ENCODE peak calls at places on chromosome 1, in five cellular contexts. One of them, this sample, is unnamed.

GRCh38 chr1:198187973-198188588 is 31.3 kb downstream of the NEK7 start:
- DNase-seq in amniotic stem cell: no peak
- DNase-seq in fibroblast of mammary gland: no peak
- DNase-seq in nephron progenitor cell: no peak
- DNase-seq in NCI-H446: no peak
- DNase-seq in this sample: no peak

GRCh38 chr1:230123280-230124186 is 56.5 kb downstream of the GALNT2 start:
- DNase-seq in amniotic stem cell: no peak
- DNase-seq in fibroblast of mammary gland: peak; percentile 90
- DNase-seq in nephron progenitor cell: no peak
- DNase-seq in NCI-H446: no peak
- DNase-seq in this sample: no peak

GRCh38 chr1:203265541-203265940 is 36.1 kb upstream of the CHIT1 start:
- DNase-seq in amniotic stem cell: no peak
- DNase-seq in fibroblast of mammary gland: no peak
- DNase-seq in nephron progenitor cell: no peak
- DNase-seq in NCI-H446: no peak
- DNase-seq in this sample: no peak

GRCh38 chr1:156858555-156858956 is 361 bp downstream of the INSRR start:
- DNase-seq in amniotic stem cell: no peak
- DNase-seq in fibroblast of mammary gland: no peak
- DNase-seq in nephron progenitor cell: no peak
- DNase-seq in NCI-H446: no peak
- DNase-seq in this sample: no peak

GRCh38 chr1:115976062-115976899 is at the start of gene SLC22A15:
- DNase-seq in amniotic stem cell: no peak
- DNase-seq in fibroblast of mammary gland: peak; percentile 47
- DNase-seq in nephron progenitor cell: peak; percentile 75
- DNase-seq in NCI-H446: no peak
- DNase-seq in this sample: no peak

GRCh38 chr1:33331444-33332356 is 10.8 kb upstream of the A3GALT2 start:
- DNase-seq in amniotic stem cell: no peak
- DNase-seq in fibroblast of mammary gland: peak; percentile 48
- DNase-seq in nephron progenitor cell: no peak
- DNase-seq in NCI-H446: no peak
- DNase-seq in this sample: no peak

GRCh38 chr1:58409826-58410225 is 136.7 kb downstream of the OMA1 start:
- DNase-seq in amniotic stem cell: no peak
- DNase-seq in fibroblast of mammary gland: no peak
- DNase-seq in nephron progenitor cell: no peak
- DNase-seq in NCI-H446: no peak
- DNase-seq in this sample: no peak

GRCh38 chr1:8733463-8733862 is 84.0 kb downstream of the RERE start:
- DNase-seq in amniotic stem cell: no peak
- DNase-seq in fibroblast of mammary gland: no peak
- DNase-seq in nephron progenitor cell: no peak
- DNase-seq in NCI-H446: no peak
- DNase-seq in this sample: no peak

GRCh38 chr1:109807822-109808680 is 44.3 kb upstream of the EPS8L3 start:
- DNase-seq in amniotic stem cell: no peak
- DNase-seq in fibroblast of mammary gland: peak; percentile 74
- DNase-seq in nephron progenitor cell: no peak
- DNase-seq in NCI-H446: no peak
- DNase-seq in this sample: no peak

GRCh38 chr1:218498061-218498938 is 153.2 kb downstream of the TGFB2 start:
- DNase-seq in amniotic stem cell: no peak
- DNase-seq in fibroblast of mammary gland: peak; percentile 66
- DNase-seq in nephron progenitor cell: no peak
- DNase-seq in NCI-H446: no peak
- DNase-seq in this sample: peak; percentile 75

GRCh38 chr1:159429074-159429861 is 2.7 kb upstream of the OR10J4 start:
- DNase-seq in amniotic stem cell: peak; percentile 68
- DNase-seq in fibroblast of mammary gland: peak; percentile 94
- DNase-seq in nephron progenitor cell: no peak
- DNase-seq in NCI-H446: no peak
- DNase-seq in this sample: no peak

GRCh38 chr1:40625076-40625475 is 40.4 kb downstream of the RIMS3 start:
- DNase-seq in amniotic stem cell: no peak
- DNase-seq in fibroblast of mammary gland: no peak
- DNase-seq in nephron progenitor cell: no peak
- DNase-seq in NCI-H446: no peak
- DNase-seq in this sample: no peak

GRCh38 chr1:167487614-167488013 is 30.7 kb downstream of the CD247 start:
- DNase-seq in amniotic stem cell: no peak
- DNase-seq in fibroblast of mammary gland: no peak
- DNase-seq in nephron progenitor cell: no peak
- DNase-seq in NCI-H446: no peak
- DNase-seq in this sample: no peak

GRCh38 chr1:159000070-159000409 is 9.7 kb upstream of the IFI16 start:
- DNase-seq in amniotic stem cell: peak; percentile 17
- DNase-seq in fibroblast of mammary gland: no peak
- DNase-seq in nephron progenitor cell: no peak
- DNase-seq in NCI-H446: no peak
- DNase-seq in this sample: no peak

GRCh38 chr1:33306561-33307493 is 14.1 kb downstream of the A3GALT2 start:
- DNase-seq in amniotic stem cell: no peak
- DNase-seq in fibroblast of mammary gland: no peak
- DNase-seq in nephron progenitor cell: no peak
- DNase-seq in NCI-H446: no peak
- DNase-seq in this sample: no peak

GRCh38 chr1:5494518-5494917 is 497.7 kb downstream of the NPHP4 start:
- DNase-seq in amniotic stem cell: no peak
- DNase-seq in fibroblast of mammary gland: no peak
- DNase-seq in nephron progenitor cell: no peak
- DNase-seq in NCI-H446: no peak
- DNase-seq in this sample: no peak

GRCh38 chr1:46556822-46557221 is 5.4 kb upstream of the KNCN start:
- DNase-seq in amniotic stem cell: no peak
- DNase-seq in fibroblast of mammary gland: peak; percentile 80
- DNase-seq in nephron progenitor cell: no peak
- DNase-seq in NCI-H446: no peak
- DNase-seq in this sample: no peak

GRCh38 chr1:161885013-161885412 is 118.9 kb downstream of the ATF6 start:
- DNase-seq in amniotic stem cell: no peak
- DNase-seq in fibroblast of mammary gland: peak; percentile 94
- DNase-seq in nephron progenitor cell: no peak
- DNase-seq in NCI-H446: no peak
- DNase-seq in this sample: no peak